ENCODE peak calls at places on chromosomes 5 and 9, in five cellular contexts. A is CD4-positive, CD25-positive, alpha-beta regulatory T cell; I is body of pancreas; W is tibial nerve; N is A549. T is an unnamed sample. For H3K9me3, the result is how much of the 10 kb centered on the place peaks cover.

GRCh38 chr9:133974631-133975341 is 17.3 kb downstream of the VAV2 start:
- DNase-seq in A (no peak), I (peak), W (no peak), N (no peak), T (no peak)

GRCh38 chr5:122180146-122180712 is 50.9 kb downstream of the ZNF474 start:
- DNase-seq in A (no peak), I (no peak), W (no peak), N (no peak), T (no peak)

GRCh38 chr5:891837-892389 is 688 bp downstream of the BRD9 start:
- DNase-seq in A (no peak), I (no peak), W (no peak), N (no peak), T (no peak)

GRCh38 chr5:669111-669841 is 23.9 kb downstream of the TPPP start:
- DNase-seq in A (peak), I (peak), W (no peak), N (no peak), T (no peak)

GRCh38 chr5:131634996-131635754 is at the start of gene RAPGEF6:
- DNase-seq in A (peak), I (peak), W (peak), N (peak), T (peak)

GRCh38 chr5:177537389-177538361 is 16.7 kb downstream of the FAM193B start:
- DNase-seq in A (no peak), I (peak), W (no peak), N (peak), T (peak)

GRCh38 chr9:69325409-69326212 is 596 bp downstream of the ENTREP1 start:
- DNase-seq in A (no peak), I (peak), W (no peak), N (no peak), T (peak)

GRCh38 chr5:180379355-180380070 is 26.4 kb upstream of the GFPT2 start:
- DNase-seq in A (no peak), I (no peak), W (no peak), N (no peak), T (no peak)

GRCh38 chr5:54713923-54714581 is 196.5 kb downstream of the SNX18 start:
- DNase-seq in A (no peak), I (no peak), W (no peak), N (no peak), T (no peak)

GRCh38 chr9:88716636-88717035 is 181.7 kb downstream of the NXNL2 start:
- DNase-seq in A (no peak), I (no peak), W (no peak), N (no peak), T (no peak)

GRCh38 chr9:89453452-89453851 is 44.5 kb downstream of the SEMA4D start:
- DNase-seq in A (no peak), I (no peak), W (no peak), N (no peak), T (no peak)

GRCh38 chr9:69748304-69748703 is 11.5 kb downstream of the PTAR1 start:
- DNase-seq in A (no peak), I (no peak), W (no peak), N (no peak), T (no peak)

GRCh38 chr9:109500421-109500974 is 2.4 kb upstream of the PTPN3 start:
- DNase-seq in A (no peak), I (no peak), W (no peak), N (no peak), T (no peak)

GRCh38 chr9:129142115-129142514 is 30.9 kb downstream of the PTPA start:
- DNase-seq in A (no peak), I (no peak), W (no peak), N (no peak), T (no peak)

GRCh38 chr5:121795511-121795910 is 56.2 kb upstream of the FTMT start:
- DNase-seq in A (no peak), I (no peak), W (no peak), N (no peak), T (no peak)

GRCh38 chr5:107653685-107654084 is 17.1 kb downstream of the EFNA5 start:
- DNase-seq in A (no peak), I (no peak), W (no peak), N (no peak), T (no peak)

GRCh38 chr5:80204808-80205614 is 50.8 kb downstream of the SERINC5 start:
- DNase-seq in A (no peak), I (peak), W (no peak), N (no peak), T (no peak)

GRCh38 chr5:172490739-172491461 is 36.6 kb upstream of the SH3PXD2B start:
- DNase-seq in A (no peak), I (no peak), W (no peak), N (no peak), T (no peak)

GRCh38 chr9:3656224-3656623 is 130.4 kb upstream of the RFX3 start:
- DNase-seq in A (no peak), I (no peak), W (no peak), N (no peak), T (no peak)

GRCh38 chr5:56310711-56311204 is 77.6 kb upstream of the ANKRD55 start:
- DNase-seq in A (no peak), I (no peak), W (no peak), N (no peak), T (no peak)

GRCh38 chr5:74722271-74722670 is 37.2 kb downstream of the HEXB start:
- DNase-seq in A (no peak), I (no peak), W (no peak), N (no peak), T (no peak)

GRCh38 chr9:88803551-88804288 is 187.5 kb upstream of the S1PR3 start:
- DNase-seq in A (no peak), I (no peak), W (no peak), N (no peak), T (no peak)

GRCh38 chr9:34318163-34318790 is 10.8 kb downstream of the KIF24 start:
- DNase-seq in A (no peak), I (no peak), W (no peak), N (no peak), T (no peak)

GRCh38 chr9:23663536-23663935 is 162.5 kb downstream of the ELAVL2 start:
- DNase-seq in A (no peak), I (no peak), W (no peak), N (no peak), T (no peak)

GRCh38 chr5:169161022-169161680 is 139.8 kb downstream of the SLIT3 start:
- DNase-seq in A (no peak), I (peak), W (peak), N (peak), T (peak)

GRCh38 chr5:54944364-54944763 is 41.0 kb downstream of the ESM1 start:
- DNase-seq in A (peak), I (peak), W (peak), N (peak), T (no peak)

GRCh38 chr9:128205296-128205944 is 2.2 kb downstream of the DNM1 start:
- DNase-seq in A (no peak), I (no peak), W (no peak), N (no peak), T (no peak)

GRCh38 chr5:122295138-122295537 is 16.9 kb upstream of the SNCAIP start:
- DNase-seq in A (no peak), I (no peak), W (no peak), N (peak), T (no peak)

GRCh38 chr5:1299961-1300360 is 5.1 kb upstream of the TERT start:
- DNase-seq in A (no peak), I (no peak), W (no peak), N (no peak), T (no peak)

GRCh38 chr5:135493406-135494180 is 41.4 kb upstream of the TIFAB start:
- DNase-seq in A (no peak), I (no peak), W (peak), N (peak), T (no peak)

GRCh38 chr5:43315262-43315661 is 2.0 kb upstream of the HMGCS1 start:
- DNase-seq in A (no peak), I (no peak), W (no peak), N (peak), T (no peak)

GRCh38 chr5:134267366-134268018 is 41.6 kb upstream of the PPP2CA start:
- DNase-seq in A (no peak), I (no peak), W (no peak), N (peak), T (no peak)

GRCh38 chr5:67015577-67016290 is 180.9 kb downstream of the CD180 start:
- DNase-seq in A (no peak), I (no peak), W (no peak), N (no peak), T (no peak)
- H3K4me3 ChIP-seq in A (peak), I (no peak), W (no peak), N (no peak), T (peak)

GRCh38 chr5:143064661-143065060 is 294.5 kb downstream of the ARHGAP26 start:
- DNase-seq in A (no peak), I (no peak), W (no peak), N (no peak), T (no peak)

GRCh38 chr5:143064207-143064606 is 294.0 kb downstream of the ARHGAP26 start:
- DNase-seq in A (no peak), I (no peak), W (no peak), N (peak), T (no peak)

GRCh38 chr5:143066556-143067281 is 296.5 kb downstream of the ARHGAP26 start:
- DNase-seq in A (no peak), I (no peak), W (peak), N (peak), T (peak)

GRCh38 chr5:143065185-143065584 is 295.0 kb downstream of the ARHGAP26 start:
- DNase-seq in A (no peak), I (no peak), W (peak), N (no peak), T (no peak)

DNA sequence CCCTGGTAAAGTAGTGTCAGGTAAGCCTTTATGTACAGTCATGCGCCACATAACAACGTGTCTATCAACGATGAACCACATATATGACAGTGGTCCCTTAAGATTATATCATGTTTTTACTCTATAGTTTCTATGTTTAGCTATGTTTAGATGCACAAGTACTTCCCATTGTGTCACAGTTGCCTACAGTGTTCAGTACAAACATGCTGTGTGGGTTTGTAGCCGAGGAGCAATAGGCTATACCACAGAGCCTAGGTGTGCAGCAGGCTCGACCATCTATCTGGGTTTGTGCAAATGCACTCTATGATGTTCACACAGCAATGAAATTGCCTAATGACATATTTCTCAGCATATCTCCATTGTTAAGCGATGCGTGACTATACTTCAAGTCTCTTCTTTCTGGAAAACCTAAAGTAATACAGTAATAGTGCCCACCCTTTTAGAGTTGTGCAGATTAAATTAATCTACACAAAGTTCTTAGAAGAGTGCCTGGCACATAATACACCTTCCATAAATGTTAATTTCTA is 295.9 kb downstream of the ARHGAP26 start:
- DNase-seq in A (no peak), I (no peak), W (no peak), N (no peak), T (no peak)
- H3K27ac ChIP-seq in A (no peak), I (no peak), W (peak), N (no peak), T (peak)

DNA sequence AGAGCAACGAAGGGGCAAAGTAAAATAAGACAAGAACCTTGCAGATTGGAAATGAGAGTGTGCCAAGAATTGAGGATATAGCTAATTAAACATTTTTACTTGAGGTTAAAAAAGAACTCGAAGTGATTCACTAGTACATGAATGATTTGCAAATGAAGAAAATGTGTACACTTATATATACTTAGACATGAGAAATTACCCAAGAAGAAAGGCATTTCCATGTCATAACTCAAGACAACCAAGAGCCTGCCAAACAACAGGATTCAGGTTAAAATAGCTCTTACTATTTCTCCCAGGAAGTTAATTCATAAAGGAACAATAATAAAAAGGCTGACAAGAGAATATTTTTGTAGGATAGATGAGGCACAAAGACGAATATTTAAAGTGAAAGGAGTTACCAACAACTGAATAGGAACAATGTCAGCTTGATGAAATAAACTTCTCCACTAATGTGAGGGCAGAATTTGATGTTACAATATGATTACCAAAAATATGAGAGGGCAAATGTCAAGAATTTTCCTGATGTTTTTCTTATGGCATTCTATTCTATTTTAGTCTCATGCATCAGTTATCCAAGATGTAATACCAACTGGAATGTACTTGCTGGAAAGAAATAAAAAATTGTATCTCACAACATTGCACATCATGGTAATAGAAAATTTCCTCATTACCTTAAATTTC is 18.9 kb upstream of the NPR3 start:
- DNase-seq in A (no peak), I (no peak), W (no peak), N (no peak), T (no peak)
- H3K9me3 ChIP-seq in A (under half), I (under half), W (under half), N (under half), T (under half)

DNA sequence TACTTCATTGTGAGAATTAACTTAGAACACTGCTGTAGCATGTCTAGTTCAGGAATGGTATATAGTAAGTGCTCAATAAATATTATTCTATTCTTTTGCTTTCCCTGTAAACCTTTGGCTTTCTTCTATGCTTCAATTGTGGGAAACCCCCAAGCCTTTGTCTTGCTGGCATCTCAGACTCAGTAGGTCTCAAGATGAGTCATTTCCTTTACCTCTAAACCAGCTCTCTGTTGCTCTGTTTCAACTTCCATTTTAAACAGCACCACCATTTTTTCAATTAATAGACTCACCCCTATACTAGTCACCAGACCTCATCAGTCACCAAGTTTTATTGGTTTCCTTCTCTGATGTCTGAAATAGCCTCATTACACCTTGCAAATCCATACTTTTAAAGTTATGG is 43.5 kb downstream of the DMAC1 start:
- DNase-seq in A (peak), I (no peak), W (no peak), N (no peak), T (no peak)
- H3K4me3 ChIP-seq in A (no peak), I (no peak), W (no peak), N (no peak), T (no peak)

GRCh38 chr9:108001219-108001618 is 511.6 kb upstream of the KLF4 start:
- DNase-seq in A (no peak), I (no peak), W (no peak), N (no peak), T (no peak)

GRCh38 chr9:108002296-108003056 is 512.9 kb upstream of the KLF4 start:
- DNase-seq in A (no peak), I (no peak), W (peak), N (no peak), T (peak)

GRCh38 chr9:108003551-108003950 is 514.0 kb upstream of the KLF4 start:
- DNase-seq in A (no peak), I (no peak), W (no peak), N (no peak), T (no peak)

GRCh38 chr9:107999011-107999410 is 509.4 kb upstream of the KLF4 start:
- DNase-seq in A (no peak), I (no peak), W (no peak), N (no peak), T (no peak)

GRCh38 chr9:107999890-108000289 is 510.3 kb upstream of the KLF4 start:
- DNase-seq in A (no peak), I (no peak), W (no peak), N (no peak), T (no peak)
- H3K27ac ChIP-seq in A (no peak), I (no peak), W (no peak), N (no peak), T (no peak)

GRCh38 chr5:179122411-179123108 is 62.4 kb downstream of the ZNF354C start:
- DNase-seq in A (no peak), I (no peak), W (no peak), N (no peak), T (no peak)
- H3K9me3 ChIP-seq in A (under half), I (under half), W (under half), N (under half), T (under half)

GRCh38 chr9:92728831-92729734 is 35.5 kb downstream of the BICD2 start:
- DNase-seq in A (no peak), I (no peak), W (no peak), N (no peak), T (peak)
- H3K4me3 ChIP-seq in A (no peak), I (no peak), W (no peak), N (no peak), T (no peak)

DNA sequence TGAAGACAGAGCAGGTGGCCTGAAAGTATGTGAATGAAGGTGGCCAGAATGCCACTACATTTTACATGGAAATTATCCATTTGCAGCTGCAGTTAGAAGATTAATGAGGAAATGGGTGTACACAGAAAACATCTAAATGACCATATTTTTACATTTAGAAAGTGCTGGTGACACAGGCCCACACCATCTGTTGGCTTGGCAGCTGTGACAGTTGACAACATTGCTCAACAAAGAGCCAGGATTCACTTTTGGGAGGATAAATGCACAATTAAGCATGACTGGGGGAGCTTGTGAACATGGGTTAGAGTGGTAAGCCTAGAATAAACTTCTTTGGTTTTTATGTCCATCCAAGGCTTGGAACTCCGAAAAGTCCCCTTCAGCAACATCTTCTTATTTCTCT is 360.5 kb downstream of the KCTD16 start:
- DNase-seq in A (no peak), I (no peak), W (no peak), N (no peak), T (no peak)
- H3K27ac ChIP-seq in A (no peak), I (no peak), W (no peak), N (no peak), T (no peak)

GRCh38 chr9:124347206-124347967 is 67.9 kb downstream of the PSMB7 start:
- DNase-seq in A (no peak), I (no peak), W (no peak), N (no peak), T (no peak)
- H3K9me3 ChIP-seq in A (under half), I (under half), W (under half), N (under half), T (under half)

T was measured in psoas muscle.